ENCODE peak calls at places on chromosomes 4 and X, in four cellular contexts. O, K, P and L are unnamed samples.
A peak's percentile ranks its signal among the peaks of the same experiment; 100 is the strongest.

GRCh38 chrX:153739754-153740486 is 15.3 kb downstream of the ABCD1 start:
- DNase-seq in K (no peak), O (no peak), P (no peak), L (no peak)

GRCh38 chr4:6902318-6903042 is 7.1 kb upstream of the TBC1D14 start:
- DNase-seq in P (no peak), K (peak; percentile 62), O (no peak), L (no peak)

GRCh38 chrX:150935466-150935865 is 37.0 kb upstream of the CD99L2 start:
- DNase-seq in K (no peak), P (no peak), O (no peak), L (no peak)

GRCh38 chr4:3322059-3322550 is 29.3 kb downstream of the RGS12 start:
- DNase-seq in K (no peak), O (no peak), P (no peak), L (peak; percentile 46)

GRCh38 chrX:119690921-119691716 is 1.8 kb downstream of the SEPTIN6 start:
- DNase-seq in K (no peak), P (no peak), O (peak; percentile 51), L (no peak)

GRCh38 chr4:5760246-5760645 is 49.2 kb downstream of the EVC start:
- DNase-seq in P (no peak), O (no peak), K (no peak), L (no peak)

GRCh38 chrX:129747533-129747932 is 8.8 kb downstream of the XPNPEP2 start:
- DNase-seq in K (no peak), P (no peak), O (no peak), L (no peak)

GRCh38 chr4:106017975-106018374 is 122.7 kb downstream of the NPNT start:
- DNase-seq in P (no peak), O (no peak), K (no peak), L (no peak)

GRCh38 chrX:121103381-121103780 is 56.0 kb downstream of the GLUD2 start:
- DNase-seq in P (no peak), K (no peak), O (no peak), L (no peak)

GRCh38 chr4:1043658-1044468 is 32.4 kb downstream of the FGFRL1 start:
- DNase-seq in K (peak; percentile 84), O (no peak), P (no peak), L (peak; percentile 82)

GRCh38 chr4:125519376-125520171 is 204.8 kb downstream of the FAT4 start:
- DNase-seq in K (no peak), P (no peak), O (no peak), L (no peak)

GRCh38 chr4:117447925-117448324 is 362.5 kb upstream of the TRAM1L1 start:
- DNase-seq in K (peak; percentile 12), O (no peak), P (peak; percentile 6), L (no peak)

GRCh38 chr4:153217440-153217839 is 13.2 kb downstream of the TRIM2 start:
- DNase-seq in O (no peak), P (no peak), K (no peak), L (no peak)

GRCh38 chr4:48296330-48296729 is 26.7 kb upstream of the TEC start:
- DNase-seq in K (no peak), O (no peak), P (no peak), L (no peak)

GRCh38 chr4:152578670-152579069 is 42.8 kb upstream of the FBXW7 start:
- DNase-seq in P (no peak), K (no peak), O (no peak), L (no peak)

GRCh38 chr4:83996254-83996653 is 460.3 kb downstream of the GPAT3 start:
- DNase-seq in O (no peak), K (no peak), P (no peak), L (no peak)

GRCh38 chrX:130726661-130727060 is 176.3 kb downstream of the ENOX2 start:
- DNase-seq in K (no peak), O (no peak), P (no peak), L (no peak)

GRCh38 chr4:128039568-128039967 is 21.5 kb upstream of the LARP1B start:
- DNase-seq in P (no peak), O (no peak), K (no peak), L (no peak)

GRCh38 chr4:184255361-184255760 is 37.7 kb upstream of the ENPP6 start:
- DNase-seq in O (no peak), P (no peak), K (no peak), L (peak; percentile 81)

GRCh38 chr4:62460329-62460728 is 1260.2 kb downstream of the ADGRL3 start:
- DNase-seq in K (no peak), O (no peak), P (no peak), L (no peak)